ENCODE peak calls at places on chromosomes 5 and 9, in six cellular contexts. Z, L, M, F, C and W are unnamed samples.

GRCh38 chr5:115457574-115457973 is 87.0 kb downstream of the FEM1C start:
- DNase-seq in M (no peak), C (peak), F (no peak), L (no peak), Z (no peak), W (no peak)

GRCh38 chr9:113548221-113549041 is 84.9 kb downstream of the RGS3 start:
- DNase-seq in Z (no peak), C (no peak), M (no peak), F (peak), L (no peak), W (no peak)

GRCh38 chr9:112526973-112527372 is 40.3 kb downstream of the KIAA1958 start:
- DNase-seq in F (no peak), C (no peak), Z (no peak), L (no peak), M (no peak), W (no peak)

GRCh38 chr5:92581690-92582089 is 999.3 kb downstream of the NR2F1-AS1 start:
- DNase-seq in M (no peak), F (no peak), C (no peak), Z (no peak), L (no peak), W (no peak)

GRCh38 chr5:36944607-36945225 is 68.1 kb downstream of the NIPBL start:
- DNase-seq in M (no peak), L (no peak), Z (peak), C (peak), F (peak), W (no peak)

GRCh38 chr5:39194466-39195136 is 24.8 kb downstream of the FYB1 start:
- DNase-seq in F (no peak), M (peak), L (no peak), Z (no peak), C (no peak), W (no peak)

GRCh38 chr5:33160871-33161270 is 279.9 kb upstream of the TARS1 start:
- DNase-seq in L (no peak), C (no peak), M (no peak), F (no peak), Z (no peak), W (no peak)

GRCh38 chr5:120823316-120823715 is 359.2 kb downstream of the PRR16 start:
- DNase-seq in M (no peak), C (no peak), Z (no peak), L (no peak), F (no peak), W (no peak)

GRCh38 chr5:38051711-38052508 is 206.4 kb upstream of the EGFLAM start:
- DNase-seq in C (no peak), F (no peak), L (no peak), M (no peak), Z (no peak), W (no peak)

GRCh38 chr9:69190866-69191672 is 17.0 kb downstream of the TJP2 start:
- DNase-seq in M (no peak), C (no peak), Z (no peak), F (peak), L (no peak), W (no peak)

GRCh38 chr5:142847898-142848790 is 78.0 kb downstream of the ARHGAP26 start:
- DNase-seq in Z (no peak), L (no peak), C (no peak), M (no peak), F (no peak), W (no peak)

GRCh38 chr9:876425-876824 is 34.9 kb downstream of the DMRT1 start:
- DNase-seq in C (no peak), M (no peak), L (no peak), Z (no peak), F (no peak), W (no peak)

GRCh38 chr5:66958126-66958983 is 238.2 kb downstream of the CD180 start:
- DNase-seq in M (no peak), F (no peak), C (no peak), Z (no peak), L (no peak), W (no peak)

GRCh38 chr5:149060325-149060724 is 2.5 kb downstream of the SH3TC2 start:
- DNase-seq in M (no peak), Z (no peak), L (no peak), C (no peak), F (peak), W (no peak)

GRCh38 chr5:137164961-137165360 is 334.2 kb downstream of the SPOCK1 start:
- DNase-seq in C (no peak), L (no peak), M (no peak), Z (no peak), F (no peak), W (no peak)

GRCh38 chr9:82101475-82101874 is 112.9 kb downstream of the SPATA31D1 start:
- DNase-seq in C (no peak), M (no peak), F (no peak), Z (no peak), L (no peak), W (no peak)

GRCh38 chr5:16666861-16667481 is 50.2 kb upstream of the RETREG1 start:
- DNase-seq in M (no peak), F (no peak), C (peak), Z (no peak), L (no peak), W (no peak)

GRCh38 chr5:159163027-159163699 is 46.2 kb downstream of the RNF145 start:
- DNase-seq in C (no peak), Z (no peak), M (peak), F (no peak), L (no peak), W (no peak)